ENCODE peak calls at places on chromosomes 16 and 17, in eight cellular contexts. T, N, X, V, M, O, K and A are unnamed samples.

GRCh38 chr16:74973304-74973703 is 11.6 kb downstream of the WDR59 start:
- DNase-seq in T (no peak), N (no peak), M (no peak), O (no peak), X (no peak), K (no peak), V (no peak), A (no peak)

GRCh38 chr17:36877774-36878173 is 59.5 kb upstream of the LHX1 start:
- DNase-seq in K (no peak), O (no peak), T (no peak), X (no peak), N (no peak), M (no peak), V (no peak), A (no peak)

GRCh38 chr16:10078541-10078949 is 103.7 kb downstream of the GRIN2A start:
- DNase-seq in X (no peak), O (no peak), T (no peak), N (no peak), K (peak; percentile 29), M (no peak), V (peak; percentile 71), A (no peak)

GRCh38 chr16:35195173-35195863 is 1735.9 kb downstream of the TP53TG3F start:
- DNase-seq in M (no peak), N (no peak), K (no peak), O (no peak), X (no peak), T (peak; percentile 54), V (no peak), A (no peak)

GRCh38 chr16:72198021-72198420 is 26.1 kb upstream of the PMFBP1 start:
- DNase-seq in K (no peak), N (peak; percentile 22), X (no peak), O (no peak), T (no peak), M (no peak), V (no peak), A (no peak)

GRCh38 chr16:58513874-58514273 is 1.4 kb upstream of the SETD6 start:
- DNase-seq in T (no peak), V (no peak), M (no peak), N (no peak), O (no peak), X (no peak), K (no peak), A (no peak)

GRCh38 chr16:15041260-15042011 is 14.4 kb downstream of the NTAN1 start:
- DNase-seq in M (peak; percentile 78), T (peak; percentile 93), X (peak; percentile 76), V (peak; percentile 29), O (no peak), K (no peak), N (no peak), A (peak; percentile 78)

GRCh38 chr16:1108299-1109252 is 12.5 kb upstream of the C1QTNF8 start:
- DNase-seq in V (no peak), K (no peak), X (no peak), T (no peak), M (peak; percentile 74), N (peak; percentile 80), O (no peak), A (no peak)

GRCh38 chr17:491086-492014 is 138.7 kb upstream of the RPH3AL start:
- DNase-seq in O (peak; percentile 7), M (peak; percentile 72), N (peak; percentile 51), T (peak; percentile 91), K (no peak), X (no peak), V (peak; percentile 86), A (peak; percentile 30)

GRCh38 chr16:4369006-4369766 is 2.5 kb upstream of the VASN start:
- DNase-seq in O (no peak), K (no peak), T (peak; percentile 91), N (no peak), V (no peak), M (no peak), X (no peak), A (no peak)

GRCh38 chr17:79080761-79081290 is 6.2 kb downstream of the ENGASE start:
- DNase-seq in M (no peak), N (no peak), X (no peak), T (peak; percentile 40), K (no peak), O (no peak), V (no peak), A (no peak)

GRCh38 chr17:43871947-43872690 is 25.1 kb downstream of the CD300LG start:
- DNase-seq in O (no peak), V (no peak), M (no peak), K (no peak), T (peak; percentile 28), X (no peak), N (no peak), A (peak; percentile 78)

GRCh38 chr16:88662222-88662842 is 559 bp downstream of the MVD start:
- DNase-seq in O (no peak), X (no peak), M (no peak), N (no peak), K (no peak), T (no peak), V (peak; percentile 49), A (peak; percentile 50)

GRCh38 chr16:22320572-22321339 is 23.5 kb downstream of the POLR3E start:
- DNase-seq in K (no peak), T (no peak), X (no peak), M (no peak), O (no peak), N (peak; percentile 4), V (no peak), A (no peak)

GRCh38 chr17:15258113-15258512 is 7.0 kb downstream of the PMP22 start:
- DNase-seq in N (no peak), X (no peak), T (no peak), O (no peak), K (no peak), V (no peak), M (no peak), A (no peak)

GRCh38 chr17:20935740-20936139 is 107.1 kb downstream of the USP22 start:
- DNase-seq in M (no peak), V (no peak), K (no peak), N (no peak), O (no peak), T (no peak), X (no peak), A (no peak)

GRCh38 chr17:310111-311010 is 42.2 kb downstream of the RPH3AL start:
- DNase-seq in M (no peak), X (no peak), V (peak; percentile 83), T (peak; percentile 71), N (no peak), K (no peak), O (no peak), A (no peak)

DNA sequence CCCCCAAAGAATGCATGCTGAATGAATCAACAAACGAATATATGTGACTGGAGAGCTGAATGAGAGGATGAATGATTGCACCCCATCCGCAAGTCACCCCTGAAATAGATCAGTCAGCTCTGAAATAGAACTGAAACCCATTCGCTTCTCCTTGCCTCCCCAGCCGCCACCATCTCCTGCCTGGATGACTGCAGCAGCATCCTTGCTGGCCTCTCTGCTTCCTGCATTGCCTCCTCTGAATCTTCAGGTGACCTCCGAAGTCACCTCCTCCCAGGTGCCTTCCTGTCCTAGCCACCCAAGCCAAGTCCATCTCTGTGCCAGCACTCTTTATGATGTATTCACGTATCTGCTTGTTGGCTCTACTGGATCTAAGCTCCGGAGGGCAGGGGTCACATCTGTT is 288.3 kb downstream of the CPPED1 start:
- DNase-seq in M (no peak), X (no peak), O (no peak), N (no peak), T (no peak), V (no peak), K (no peak), A (no peak)
- H3K36me3 ChIP-seq in M (no peaks in the 10 kb centered on the region), X (no peaks in the 10 kb centered on the region), O (no peaks in the 10 kb centered on the region), N (no peaks in the 10 kb centered on the region), T (no peaks in the 10 kb centered on the region), V (no peaks in the 10 kb centered on the region), K (no peaks in the 10 kb centered on the region), A (no peaks in the 10 kb centered on the region)

DNA sequence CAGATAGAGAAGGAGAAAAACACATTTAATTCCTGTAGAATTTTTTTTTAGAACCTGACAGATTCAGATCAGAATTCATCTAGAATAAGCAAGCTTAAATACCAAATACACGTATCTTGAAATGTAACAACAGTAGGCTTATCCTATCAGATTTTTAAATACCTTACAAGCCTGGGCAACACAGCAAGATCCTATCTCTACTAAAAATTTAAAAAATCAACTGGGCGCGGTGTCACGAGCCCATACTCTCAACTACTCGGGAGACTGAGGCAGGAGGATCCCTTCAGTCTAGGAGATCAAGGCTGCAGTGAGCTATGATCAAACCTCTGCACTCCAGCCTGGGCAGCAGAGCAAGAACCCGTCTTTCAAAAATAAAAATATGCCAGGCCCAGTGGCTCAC is 13.5 kb downstream of the ACOX1 start:
- DNase-seq in M (no peak), K (no peak), O (no peak), X (no peak), V (no peak), T (no peak), N (no peak), A (no peak)
- H3K4me1 ChIP-seq in M (no peaks in the 10 kb centered on the region), K (no peaks in the 10 kb centered on the region), O (no peaks in the 10 kb centered on the region), X (no peaks in the 10 kb centered on the region), V (no peaks in the 10 kb centered on the region), T (no peaks in the 10 kb centered on the region), N (peaks cover 21% of the 10 kb centered on the region), A (no peaks in the 10 kb centered on the region)

GRCh38 chr17:49836111-49837030 is 11.5 kb downstream of the TAC4 start:
- DNase-seq in V (no peak), N (no peak), K (no peak), T (no peak), M (no peak), X (no peak), O (no peak), A (peak; percentile 57)

GRCh38 chr17:49845210-49845782 is 2.6 kb downstream of the TAC4 start:
- DNase-seq in K (no peak), T (no peak), O (no peak), N (no peak), X (peak; percentile 35), M (no peak), V (no peak), A (no peak)

GRCh38 chr17:49842846-49843245 is 5.0 kb downstream of the TAC4 start:
- DNase-seq in T (no peak), K (no peak), V (no peak), X (no peak), O (no peak), N (no peak), M (no peak), A (no peak)

GRCh38 chr17:49843774-49844350 is 4.0 kb downstream of the TAC4 start:
- DNase-seq in M (no peak), X (no peak), K (no peak), O (no peak), V (peak; percentile 57), N (no peak), T (no peak), A (peak; percentile 47)

GRCh38 chr17:49841548-49841947 is 6.3 kb downstream of the TAC4 start:
- DNase-seq in O (no peak), V (no peak), T (no peak), N (no peak), X (no peak), M (no peak), K (no peak), A (no peak)
- H3K36me3 ChIP-seq in O (no peaks in the 10 kb centered on the region), V (no peaks in the 10 kb centered on the region), T (no peaks in the 10 kb centered on the region), N (no peaks in the 10 kb centered on the region), X (no peaks in the 10 kb centered on the region), M (no peaks in the 10 kb centered on the region), K (peaks cover 4% of the 10 kb centered on the region), A (no peaks in the 10 kb centered on the region)

DNA sequence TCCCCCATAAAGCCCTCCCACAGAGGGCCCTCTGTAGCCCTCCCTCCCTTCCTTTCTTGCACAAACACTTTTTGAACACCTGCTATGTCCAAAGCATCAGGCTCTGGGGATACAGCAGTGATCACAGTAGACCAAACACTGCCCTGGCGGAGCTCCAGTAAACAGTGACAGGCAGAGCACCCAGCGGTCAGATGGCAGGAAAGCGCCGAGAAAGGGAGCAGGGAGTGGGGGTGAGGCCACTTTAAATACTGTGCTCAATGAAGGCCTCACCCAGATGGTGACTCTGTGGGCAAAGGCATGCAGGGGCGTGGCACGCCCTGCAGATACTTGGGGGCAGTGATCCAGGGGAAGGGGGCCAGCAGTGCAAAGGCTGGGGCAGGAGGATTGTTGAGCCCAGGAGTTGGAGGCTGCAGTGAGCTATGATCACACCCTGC is 7.6 kb downstream of the PRR29 start:
- DNase-seq in X (no peak), K (no peak), N (no peak), T (peak; percentile 80), O (no peak), M (no peak), V (no peak), A (peak; percentile 60)
- H3K4me1 ChIP-seq in X (peaks cover 9% of the 10 kb centered on the region), K (no peaks in the 10 kb centered on the region), N (no peaks in the 10 kb centered on the region), T (peaks cover 3% of the 10 kb centered on the region), O (peaks cover 39% of the 10 kb centered on the region), M (no peaks in the 10 kb centered on the region), V (peaks cover 27% of the 10 kb centered on the region), A (peaks cover 3% of the 10 kb centered on the region)